ENCODE peak calls at places on chromosomes 2 and 18, in five cellular contexts. A is HCT116, K is HepG2, S is A549, Y is heart left ventricle. Z is an unnamed sample.

GRCh38 chr2:182504903-182505302 is 78.1 kb upstream of the PDE1A start:
- ATAC-seq in A (no peak), K (no peak), S (no peak), Y (peak), Z (peak)

GRCh38 chr2:32425719-32426141 is 68.9 kb downstream of the BIRC6 start:
- ATAC-seq in A (peak), K (peak), S (no peak), Y (no peak), Z (peak)

GRCh38 chr2:231521443-231521842 is 8.8 kb downstream of the NMUR1 start:
- ATAC-seq in A (no peak), K (no peak), S (no peak), Y (no peak), Z (no peak)

GRCh38 chr18:73962251-73962650 is 185.4 kb downstream of the FBXO15 start:
- ATAC-seq in A (no peak), K (no peak), S (no peak), Y (no peak), Z (no peak)

GRCh38 chr2:52810460-52810859 is 957.1 kb upstream of the CHAC2 start:
- ATAC-seq in A (peak), K (peak), S (peak), Y (no peak), Z (no peak)

GRCh38 chr2:129300456-129300855 is 679.0 kb upstream of the RAB6C start:
- ATAC-seq in A (no peak), K (peak), S (no peak), Y (no peak), Z (no peak)

GRCh38 chr2:64975232-64975791 is 13.9 kb upstream of the SLC1A4 start:
- ATAC-seq in A (peak), K (peak), S (peak), Y (peak), Z (peak)

GRCh38 chr2:240739797-240740196 is 48.1 kb downstream of the AQP12A start:
- ATAC-seq in A (peak), K (no peak), S (no peak), Y (no peak), Z (no peak)

GRCh38 chr2:26067980-26068507 is 34.2 kb downstream of the RAB10 start:
- ATAC-seq in A (peak), K (no peak), S (peak), Y (no peak), Z (no peak)

GRCh38 chr2:9815076-9815475 is 28.2 kb upstream of the TAF1B start:
- ATAC-seq in A (no peak), K (no peak), S (no peak), Y (no peak), Z (no peak)

GRCh38 chr2:79275863-79276262 is 116.3 kb upstream of the REG3A start:
- ATAC-seq in A (no peak), K (no peak), S (no peak), Y (no peak), Z (no peak)

GRCh38 chr2:241289597-241289996 is 25.9 kb downstream of the HDLBP start:
- ATAC-seq in A (no peak), K (no peak), S (no peak), Y (no peak), Z (no peak)

GRCh38 chr2:38850045-38850444 is 25.7 kb downstream of the DHX57 start:
- ATAC-seq in A (no peak), K (no peak), S (no peak), Y (no peak), Z (no peak)

GRCh38 chr18:25042641-25043051 is 309.3 kb downstream of the ZNF521 start:
- ATAC-seq in A (no peak), K (no peak), S (no peak), Y (no peak), Z (no peak)

GRCh38 chr2:113103958-113104627 is 23.3 kb upstream of the IL1RN start:
- ATAC-seq in A (no peak), K (no peak), S (no peak), Y (no peak), Z (no peak)

GRCh38 chr2:108974674-108975073 is 14.3 kb downstream of the EDAR start:
- ATAC-seq in A (no peak), K (peak), S (no peak), Y (no peak), Z (no peak)

GRCh38 chr2:10905872-10906143 is 5.9 kb upstream of the KCNF1 start:
- ATAC-seq in A (no peak), K (no peak), S (no peak), Y (no peak), Z (no peak)

GRCh38 chr2:99710720-99711612 is 221.1 kb upstream of the REV1 start:
- ATAC-seq in A (no peak), K (no peak), S (no peak), Y (peak), Z (peak)

GRCh38 chr2:227503433-227504406 is 31.8 kb downstream of the AGFG1 start:
- ATAC-seq in A (peak), K (peak), S (peak), Y (peak), Z (peak)

GRCh38 chr2:233121856-233122255 is 61.7 kb downstream of the INPP5D start:
- ATAC-seq in A (no peak), K (no peak), S (no peak), Y (no peak), Z (no peak)
- TF ChIP-seq POLR2A in A (no peak), K (no peak), S (no peak), Y (no peak), Z (no peak)

DNA sequence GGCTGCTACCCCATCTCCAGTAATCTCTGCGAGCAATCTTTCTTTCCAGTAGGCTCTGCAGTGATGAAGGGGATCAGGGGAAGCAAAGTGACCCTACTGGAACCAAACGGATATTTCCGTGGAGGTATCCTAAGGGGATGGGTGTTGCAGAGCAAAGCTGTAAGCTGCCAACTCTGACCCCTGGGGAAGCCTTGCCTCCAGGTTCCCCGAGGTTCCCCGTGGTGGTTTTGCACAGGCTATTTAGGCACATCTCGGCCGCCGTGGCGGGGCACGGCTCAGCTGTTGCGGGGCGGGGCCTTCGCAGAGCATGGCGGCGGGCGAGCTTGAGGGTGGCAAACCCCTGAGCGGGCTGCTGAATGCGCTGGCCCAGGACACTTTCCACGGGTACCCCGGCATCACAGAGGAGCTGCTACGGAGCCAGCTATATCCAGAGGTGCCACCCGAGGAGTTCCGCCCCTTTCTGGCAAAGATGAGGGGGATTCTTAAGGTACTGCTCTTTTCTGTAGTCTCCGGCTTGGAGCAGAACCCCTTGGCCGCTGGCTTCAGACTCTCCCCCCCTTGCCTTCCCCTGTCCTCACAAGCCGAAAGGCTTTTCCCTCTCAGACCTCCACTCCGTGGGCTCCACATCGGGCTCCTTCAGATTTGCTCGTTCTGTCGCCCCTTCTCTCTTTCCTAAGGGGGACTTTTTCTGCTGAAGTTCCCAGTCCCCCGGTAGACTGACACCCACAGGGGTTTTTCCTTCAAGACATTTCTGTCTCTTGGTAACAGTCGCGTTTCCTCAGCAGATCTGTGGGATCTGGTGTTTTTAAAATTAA is at the start of gene COMMD1:
- ATAC-seq in A (peak), K (peak), S (peak), Y (peak), Z (peak)
- TF ChIP-seq POLR2A in A (peak), K (peak), S (peak), Y (peak), Z (peak)

DNA sequence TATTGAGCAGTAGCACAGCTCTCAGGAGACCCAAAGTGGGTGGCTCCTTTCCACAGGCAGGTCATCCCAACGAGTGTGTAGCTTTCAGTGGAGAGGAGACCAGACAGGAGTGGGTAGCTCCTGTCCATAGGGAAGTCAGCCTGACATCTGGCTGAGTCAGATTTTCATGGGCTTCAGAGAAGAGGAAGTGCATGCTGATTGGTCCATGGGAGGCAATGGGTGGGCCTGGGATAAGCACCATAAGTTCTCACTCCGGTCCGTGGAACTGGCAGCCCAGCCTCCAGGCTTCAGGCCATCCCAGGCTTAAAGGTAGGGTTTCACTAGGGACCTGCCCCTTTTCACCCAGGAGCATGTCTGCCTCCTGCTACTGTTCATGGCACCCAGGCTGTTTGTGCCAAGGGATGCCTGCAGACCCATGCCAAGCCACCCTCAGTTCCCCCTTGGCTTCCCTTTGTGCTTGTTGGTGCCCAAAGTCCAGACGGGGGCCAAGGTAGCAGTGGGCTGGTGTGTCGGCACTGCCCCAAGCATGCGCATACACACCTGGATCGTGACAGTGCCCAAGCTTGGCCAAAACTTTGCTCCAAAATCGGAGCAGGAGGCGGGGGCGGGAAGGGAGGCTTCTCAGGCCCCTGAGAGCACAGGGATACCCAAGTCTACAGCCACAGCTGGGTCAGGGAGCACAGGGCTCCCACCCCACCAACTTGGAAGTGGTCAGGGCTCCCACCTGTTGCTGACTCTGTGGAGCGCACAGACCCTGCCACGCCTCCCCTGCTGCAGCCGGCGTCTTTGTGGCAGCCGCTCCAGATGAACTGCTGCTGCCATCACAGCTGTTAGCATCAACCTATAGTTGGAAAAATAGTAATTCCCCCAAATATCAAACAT is 26.4 kb downstream of the MARCHF7 start:
- ATAC-seq in A (peak), K (peak), S (peak), Y (peak), Z (no peak)
- TF ChIP-seq POLR2A in A (no peak), K (no peak), S (no peak), Y (no peak), Z (no peak)

GRCh38 chr2:27446057-27446456 is 3.9 kb downstream of the KRTCAP3 start:
- ATAC-seq in A (no peak), K (no peak), S (no peak), Y (no peak), Z (no peak)
- TF ChIP-seq POLR2A in A (no peak), K (no peak), S (no peak), Y (no peak), Z (no peak)

DNA sequence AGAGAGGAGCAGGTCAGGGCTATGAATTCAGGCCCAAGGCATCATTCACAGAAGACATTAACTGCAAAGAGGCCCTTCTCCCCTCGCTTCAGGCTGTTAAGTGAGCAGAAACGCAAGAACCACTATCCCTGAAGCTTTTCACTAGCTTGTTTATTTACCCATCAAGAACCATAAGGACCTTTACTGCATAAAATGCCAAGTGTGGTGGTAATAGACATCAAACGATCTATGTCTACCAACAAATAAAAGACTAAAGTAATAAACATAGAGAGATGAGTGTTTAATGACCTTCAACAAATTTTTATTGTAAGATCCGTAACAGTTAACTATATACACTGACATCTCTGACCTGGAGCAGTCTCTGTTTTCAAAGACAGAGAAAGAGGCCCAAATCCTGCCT is 333.0 kb upstream of the HNRNPA3 start:
- ATAC-seq in A (no peak), K (no peak), S (no peak), Y (no peak), Z (no peak)
- TF ChIP-seq POLR2A in A (no peak), K (no peak), S (no peak), Y (no peak), Z (no peak)

GRCh38 chr18:77065221-77065981 is 67.2 kb downstream of the MBP start:
- ATAC-seq in A (peak), K (no peak), S (peak), Y (peak), Z (peak)
- TF ChIP-seq POLR2A in A (no peak), K (no peak), S (no peak), Y (no peak), Z (no peak)

GRCh38 chr2:46230115-46230571 is 67.1 kb upstream of the EPAS1 start:
- ATAC-seq in A (peak), K (peak), S (peak), Y (peak), Z (no peak)
- TF ChIP-seq POLR2A in A (no peak), K (no peak), S (no peak), Y (no peak), Z (no peak)

GRCh38 chr2:70964133-70964532 is 14.3 kb upstream of the ANKRD53 start:
- ATAC-seq in A (no peak), K (no peak), S (no peak), Y (no peak), Z (no peak)
- TF ChIP-seq POLR2A in A (no peak), K (no peak), S (no peak), Y (no peak), Z (no peak)

GRCh38 chr2:20382965-20383800 is 32.5 kb upstream of the PUM2 start:
- ATAC-seq in A (no peak), K (no peak), S (no peak), Y (no peak), Z (no peak)
- TF ChIP-seq POLR2A in A (no peak), K (no peak), S (no peak), Y (no peak), Z (no peak)